ENCODE peak calls at places on chromosomes 13 and 19, in four cellular contexts. A is activated CD4-positive, alpha-beta T cell treated with anti-CD3 and anti-CD28 coated beads, Interleukin-2, amount 10 ng/mL, durations not matched to agents 7 days and 5 days; B is epithelial cell of proximal tubule; J is LHCN-M2. M is an unnamed sample.

GRCh38 chr19:1943661-1944087 is 2.7 kb downstream of the CSNK1G2 start:
- DNase-seq in A (no peak), B (no peak), J (no peak), M (no peak)

GRCh38 chr19:19628499-19629134 is 597 bp upstream of the LPAR2 start:
- DNase-seq in A (no peak), B (no peak), J (no peak), M (no peak)

GRCh38 chr19:35153701-35154534 is 617 bp upstream of the FXYD5 start:
- DNase-seq in A (peak), B (no peak), J (no peak), M (no peak)

GRCh38 chr13:112880221-112880641 is 88.8 kb upstream of the MCF2L start:
- DNase-seq in A (no peak), B (no peak), J (no peak), M (peak)

GRCh38 chr13:28394422-28394821 is 100.5 kb downstream of the FLT1 start:
- DNase-seq in A (no peak), B (no peak), J (peak), M (no peak)

GRCh38 chr19:19531951-19532805 is 3.5 kb downstream of the YJEFN3 start:
- DNase-seq in A (peak), B (no peak), J (peak), M (peak)

GRCh38 chr13:26663801-26664200 is 96.8 kb downstream of the GPR12 start:
- DNase-seq in A (no peak), B (no peak), J (peak), M (no peak)

GRCh38 chr13:41985788-41986508 is 25.0 kb upstream of the VWA8 start:
- DNase-seq in A (no peak), B (no peak), J (peak), M (no peak)

M was measured in posterior cingulate gyrus.